ENCODE peak calls at places on chromosomes 3 and 15, in four cellular contexts. I is lower lobe of right lung, Z is pancreas, V is IMR-90. S is an unnamed sample. For H3K9me3 and H3K27me3, the result is how much of the 10 kb centered on the place peaks cover.

GRCh38 chr3:50550079-50550736 is 17.3 kb downstream of the C3orf18 start:
- DNase-seq in Z (peak), V (peak), I (peak), S (no peak)

GRCh38 chr3:48598323-48599076 is 3.4 kb upstream of the COL7A1 start:
- DNase-seq in I (no peak), V (peak), Z (no peak), S (peak)

GRCh38 chr3:86733257-86733656 is 257.7 kb downstream of the VGLL3 start:
- DNase-seq in Z (no peak), I (peak), V (no peak), S (no peak)

GRCh38 chr3:62011667-62012066 is 361.7 kb downstream of the FEZF2 start:
- DNase-seq in V (peak), Z (no peak), I (no peak), S (no peak)

GRCh38 chr15:38275951-38276350 is 23.3 kb downstream of the SPRED1 start:
- DNase-seq in V (peak), I (no peak), Z (no peak), S (no peak)

GRCh38 chr3:131174752-131175151 is 148.1 kb downstream of the NEK11 start:
- DNase-seq in I (no peak), V (no peak), Z (no peak), S (no peak)

GRCh38 chr15:51135276-51135675 is 40.6 kb upstream of the TNFAIP8L3 start:
- DNase-seq in V (no peak), Z (no peak), I (no peak), S (no peak)

GRCh38 chr3:194497799-194498575 is 11.2 kb upstream of the ATP13A3 start:
- DNase-seq in I (no peak), V (no peak), Z (no peak), S (no peak)

GRCh38 chr15:62165029-62165792 is at the start of gene C2CD4B:
- DNase-seq in V (no peak), Z (peak), I (peak), S (peak)

GRCh38 chr15:76342046-76342381 is 5.4 kb downstream of the ISL2 start:
- DNase-seq in I (no peak), Z (no peak), V (no peak), S (no peak)

GRCh38 chr15:28106294-28107110 is 7.4 kb upstream of the OCA2 start:
- DNase-seq in Z (no peak), I (peak), V (no peak), S (no peak)

GRCh38 chr3:112390783-112391641 is 58.1 kb downstream of the CD200 start:
- DNase-seq in V (peak), I (no peak), Z (no peak), S (peak)

GRCh38 chr15:31352283-31352880 is 25.7 kb downstream of the KLF13 start:
- DNase-seq in I (peak), V (peak), Z (peak), S (no peak)

GRCh38 chr15:32042269-32042996 is 12.1 kb downstream of the CHRNA7 start:
- DNase-seq in I (no peak), Z (no peak), V (no peak), S (no peak)

GRCh38 chr15:65730560-65731172 is 61.4 kb downstream of the DENND4A start:
- DNase-seq in I (no peak), V (peak), Z (no peak), S (no peak)

GRCh38 chr15:38373016-38373415 is 80.9 kb upstream of the FAM98B start:
- DNase-seq in V (peak), I (no peak), Z (no peak), S (no peak)

GRCh38 chr3:176262071-176262470 is 935.2 kb downstream of the TBL1XR1 start:
- DNase-seq in V (no peak), Z (no peak), I (no peak), S (peak)
- H3K9me3 ChIP-seq in V (under half), Z (under half), I (under half), S (under half)

GRCh38 chr3:176055851-176056250 is 1141.4 kb downstream of the TBL1XR1 start:
- DNase-seq in V (no peak), Z (no peak), I (no peak), S (no peak)
- H3K27me3 ChIP-seq in V (under half), Z (under half), I (under half), S (under half)

DNA sequence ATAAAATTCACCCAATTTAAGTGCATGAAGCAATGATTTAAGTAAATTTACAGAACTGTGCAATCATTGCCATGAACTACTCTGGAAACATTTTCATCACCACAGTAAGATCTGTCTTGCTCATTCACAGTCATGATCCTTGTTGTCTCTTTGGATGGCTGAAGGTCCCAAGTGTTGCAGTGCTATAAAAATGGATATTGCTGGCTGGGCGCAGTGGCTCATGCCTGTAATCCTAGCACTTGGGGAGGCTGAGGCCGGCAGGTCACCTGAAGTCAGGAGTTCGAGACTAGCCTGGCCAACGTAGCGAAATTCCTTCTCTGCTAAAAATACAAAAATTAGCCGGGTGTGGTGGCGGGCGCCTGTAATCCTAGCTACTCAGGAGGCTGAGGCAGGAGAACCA is 17.0 kb downstream of the SNRPN start:
- DNase-seq in Z (no peak), V (no peak), I (no peak), S (no peak)
- H3K9me3 ChIP-seq in Z (under half), V (under half), I (under half), S (under half)

DNA sequence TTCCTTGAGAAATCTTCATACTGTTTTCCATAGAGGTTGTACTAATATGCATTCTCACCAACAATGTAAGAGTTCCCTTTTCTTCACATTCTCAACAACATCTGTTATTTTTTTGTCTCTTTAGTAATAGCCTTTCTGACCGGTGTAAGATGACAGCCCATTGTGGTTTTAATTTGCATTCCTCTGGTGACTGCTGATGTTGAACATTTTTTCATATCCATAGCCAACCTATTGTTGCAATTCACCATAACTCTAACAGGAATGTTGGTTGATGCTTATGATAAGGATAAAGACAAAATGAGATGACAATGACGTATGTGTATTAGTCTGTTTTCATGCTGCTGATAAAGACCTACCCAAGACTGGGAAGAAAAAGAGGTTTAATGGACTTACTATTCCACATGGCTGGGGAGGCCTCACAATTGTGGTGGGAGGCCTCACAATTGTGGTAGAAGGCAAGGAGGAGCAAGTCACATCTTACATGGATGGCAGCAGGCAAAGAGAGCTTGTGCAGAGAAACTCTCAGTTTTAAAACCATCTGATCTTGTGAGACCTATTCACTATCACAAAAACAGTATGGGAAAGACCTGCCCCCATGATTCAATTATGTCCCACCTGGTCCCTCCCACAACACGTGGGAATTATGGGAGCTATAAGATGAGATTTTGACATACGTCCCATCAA is 37.6 kb upstream of the RHCG start:
- DNase-seq in V (no peak), Z (no peak), I (no peak), S (no peak)
- H3K27me3 ChIP-seq in V (under half), Z (under half), I (under half), S (under half)

GRCh38 chr15:86433983-86434382 is 354.3 kb downstream of the AGBL1 start:
- DNase-seq in Z (no peak), V (no peak), I (no peak), S (no peak)
- H3K9me3 ChIP-seq in Z (under half), V (under half), I (under half), S (under half)

GRCh38 chr3:42198709-42199108 is 67.3 kb downstream of the CCK start:
- DNase-seq in V (no peak), Z (no peak), I (no peak), S (no peak)
- H3K27me3 ChIP-seq in V (under half), Z (under half), I (under half), S (under half)

DNA sequence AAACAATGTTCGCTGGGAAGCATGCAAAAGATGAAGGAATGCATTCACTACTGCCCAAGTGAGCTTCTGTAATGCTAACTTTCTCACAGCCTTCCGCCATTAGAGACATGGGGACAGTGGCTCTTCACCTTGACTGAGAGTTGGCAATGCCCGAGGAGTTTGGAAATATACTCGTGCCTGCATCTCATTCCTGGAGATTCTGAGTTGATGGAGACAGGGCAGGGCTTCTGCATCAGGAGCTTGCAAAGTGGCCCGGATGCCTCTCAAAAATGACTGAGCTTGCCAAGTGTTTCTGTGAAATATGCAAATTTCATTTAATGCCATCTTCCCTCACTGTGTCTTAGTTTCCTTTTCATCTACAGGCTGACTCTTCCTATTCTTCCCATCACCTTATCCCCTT is 346.2 kb downstream of the GRM7 start:
- DNase-seq in V (no peak), Z (no peak), I (no peak), S (no peak)
- H3K9me3 ChIP-seq in V (under half), Z (under half), I (under half), S (under half)

GRCh38 chr3:127167315-127168043 is 25.5 kb upstream of the PRR23E start:
- DNase-seq in Z (no peak), I (no peak), V (no peak), S (no peak)
- H3K27me3 ChIP-seq in Z (under half), I (under half), V (under half), S (under half)

DNA sequence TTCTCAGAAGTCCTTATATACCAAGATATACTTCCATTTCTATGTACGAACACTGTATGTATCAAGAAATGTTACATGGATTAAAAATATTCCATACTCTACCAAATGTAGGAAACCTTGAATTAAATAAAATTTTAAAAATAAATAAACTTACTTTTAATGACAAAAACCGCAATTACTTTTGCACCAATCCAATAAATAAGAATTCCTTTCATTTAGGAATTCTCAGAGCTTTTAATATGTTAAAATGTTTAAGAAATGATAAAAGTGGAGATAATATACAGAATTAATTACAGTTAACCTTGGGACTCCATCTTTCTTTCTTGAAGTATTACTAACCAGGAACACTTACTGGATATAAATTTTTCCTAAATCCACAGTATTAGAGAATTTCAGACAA is 272.7 kb downstream of the CNTN6 start:
- DNase-seq in I (no peak), V (no peak), Z (no peak), S (no peak)
- H3K9me3 ChIP-seq in I (under half), V (under half), Z (under half), S (under half)

S was measured in MG63.